ENCODE peak calls at places on chromosome 16, in six cellular contexts. N is adrenal gland, A is Peyer's patch, T is heart left ventricle, Y is uterus, L is body of pancreas. Q is an unnamed sample.
A peak's percentile ranks its signal among the peaks of the same experiment; 100 is the strongest.

GRCh38 chr16:78504391-78504945 is 405.0 kb downstream of the WWOX start:
- DNase-seq in N (peak; percentile 15), A (no peak), T (peak; percentile 48), Y (peak; percentile 72), L (peak; percentile 20), Q (no peak)

GRCh38 chr16:56869513-56870270 is 4.7 kb downstream of the SLC12A3 start:
- DNase-seq in N (no peak), A (no peak), T (no peak), Y (no peak), L (no peak), Q (no peak)

GRCh38 chr16:81632392-81633146 is 146.5 kb upstream of the PLCG2 start:
- DNase-seq in N (peak; percentile 92), A (no peak), T (no peak), Y (no peak), L (no peak), Q (no peak)

GRCh38 chr16:86067516-86067915 is 168.6 kb downstream of the IRF8 start:
- DNase-seq in N (no peak), A (no peak), T (no peak), Y (no peak), L (no peak), Q (no peak)

GRCh38 chr16:85606920-85607319 is 6.2 kb upstream of the GSE1 start:
- DNase-seq in N (no peak), A (no peak), T (no peak), Y (no peak), L (no peak), Q (no peak)

GRCh38 chr16:84180519-84181140 is 6.2 kb downstream of the TAF1C start:
- DNase-seq in N (no peak), A (no peak), T (no peak), Y (no peak), L (no peak), Q (no peak)

GRCh38 chr16:68665501-68665900 is 20.4 kb downstream of the CDH3 start:
- DNase-seq in N (no peak), A (no peak), T (no peak), Y (no peak), L (no peak), Q (no peak)

GRCh38 chr16:85125570-85126382 is 13.5 kb upstream of the CIBAR2 start:
- DNase-seq in N (peak; percentile 59), A (no peak), T (peak; percentile 82), Y (no peak), L (peak; percentile 35), Q (no peak)

GRCh38 chr16:77480671-77481315 is 46.0 kb upstream of the ADAMTS18 start:
- DNase-seq in N (no peak), A (no peak), T (no peak), Y (no peak), L (no peak), Q (no peak)

GRCh38 chr16:80569440-80570105 is 28.8 kb downstream of the DYNLRB2 start:
- DNase-seq in N (no peak), A (no peak), T (no peak), Y (no peak), L (no peak), Q (no peak)

GRCh38 chr16:3523281-3523680 is 22.5 kb downstream of the CLUAP1 start:
- DNase-seq in N (no peak), A (no peak), T (no peak), Y (no peak), L (no peak), Q (no peak)

GRCh38 chr16:11361043-11361442 is 15.8 kb downstream of the RMI2 start:
- DNase-seq in N (no peak), A (no peak), T (no peak), Y (no peak), L (no peak), Q (no peak)

DNA sequence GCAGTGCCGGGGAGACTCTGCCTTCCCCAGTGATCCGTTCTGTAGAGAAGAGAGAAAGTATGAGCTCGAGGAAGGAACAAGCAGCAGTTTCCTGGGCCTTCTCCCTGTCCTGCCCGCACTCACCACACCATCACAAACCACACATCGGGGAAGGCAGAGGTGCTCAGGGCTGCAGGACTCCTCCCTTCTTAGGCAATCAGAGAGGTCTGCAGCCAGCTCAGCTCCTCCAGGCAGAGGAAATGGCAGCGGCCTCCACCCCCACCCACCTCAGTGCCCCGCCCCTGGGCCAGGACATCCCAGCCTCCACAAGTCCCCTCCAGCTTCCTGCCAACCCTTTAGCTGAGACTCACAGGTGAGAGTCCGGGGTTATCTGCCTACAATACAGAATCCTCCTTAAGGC is 2.0 kb downstream of the ZNF319 start:
- DNase-seq in N (no peak), A (peak; percentile 62), T (no peak), Y (no peak), L (no peak), Q (no peak)
- H3K4me3 ChIP-seq in N (no peak overlapping the region), A (no peak overlapping the region), T (no peak overlapping the region), Y (no peak overlapping the region), L (no peak overlapping the region), Q (no peak overlapping the region)

DNA sequence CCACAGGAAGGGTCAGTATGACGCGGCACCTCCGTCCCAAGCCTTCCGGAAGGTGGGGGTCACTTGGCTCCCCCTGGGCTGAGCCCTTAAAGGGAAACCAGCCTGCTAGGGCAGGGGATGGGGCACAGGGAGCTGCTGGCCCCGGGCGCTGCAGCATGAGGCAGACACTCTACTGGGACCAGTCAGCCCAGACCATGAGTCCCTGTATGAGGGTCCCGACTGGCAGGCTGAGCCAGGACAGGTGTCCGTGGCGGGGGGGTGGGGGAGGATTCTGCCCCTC is 43.4 kb upstream of the ZC3H18 start:
- DNase-seq in N (no peak), A (no peak), T (no peak), Y (no peak), L (no peak), Q (no peak)
- TF ChIP-seq POLR2A in N (no peak), A (no peak), T (no peak), Y (no peak), L (no peak), Q (no peak)

GRCh38 chr16:31400191-31400590 is 7.1 kb downstream of the ITGAD start:
- DNase-seq in N (no peak), A (no peak), T (no peak), Y (no peak), L (no peak), Q (no peak)

GRCh38 chr16:31401436-31401835 is 8.3 kb downstream of the ITGAD start:
- DNase-seq in N (no peak), A (no peak), T (no peak), Y (no peak), L (no peak), Q (no peak)

GRCh38 chr16:31402687-31403086 is 9.6 kb downstream of the ITGAD start:
- DNase-seq in N (no peak), A (no peak), T (no peak), Y (no peak), L (no peak), Q (no peak)

GRCh38 chr16:31404353-31405064 is 11.4 kb downstream of the ITGAD start:
- DNase-seq in N (no peak), A (no peak), T (no peak), Y (no peak), L (no peak), Q (no peak)

GRCh38 chr16:31403590-31404352 is 10.6 kb downstream of the ITGAD start:
- DNase-seq in N (no peak), A (no peak), T (no peak), Y (no peak), L (no peak), Q (no peak)
- H3K4me3 ChIP-seq in N (no peak overlapping the region), A (no peak overlapping the region), T (peak overlapping the region; percentile 30), Y (no peak overlapping the region), L (no peak overlapping the region), Q (no peak overlapping the region)

GRCh38 chr16:1056196-1056595 is 16.4 kb upstream of the SSTR5 start:
- DNase-seq in N (no peak), A (no peak), T (no peak), Y (no peak), L (no peak), Q (no peak)

GRCh38 chr16:1053700-1054368 is 18.7 kb upstream of the SSTR5 start:
- DNase-seq in N (no peak), A (no peak), T (no peak), Y (no peak), L (no peak), Q (no peak)

GRCh38 chr16:1052791-1053521 is 19.6 kb upstream of the SSTR5 start:
- DNase-seq in N (no peak), A (no peak), T (no peak), Y (no peak), L (no peak), Q (no peak)

GRCh38 chr16:1055557-1055924 is 17.0 kb upstream of the SSTR5 start:
- DNase-seq in N (no peak), A (no peak), T (no peak), Y (no peak), L (no peak), Q (no peak)

GRCh38 chr16:1054660-1055556 is 17.6 kb upstream of the SSTR5 start:
- DNase-seq in N (peak; percentile 72), A (peak; percentile 76), T (peak; percentile 75), Y (no peak), L (peak; percentile 81), Q (peak; percentile 35)
- TF ChIP-seq POLR2A in N (no peak), A (no peak), T (no peak), Y (no peak), L (no peak), Q (no peak)

GRCh38 chr16:50427107-50427506 is 58.3 kb upstream of the BRD7 start:
- DNase-seq in N (no peak), A (no peak), T (no peak), Y (no peak), L (no peak), Q (no peak)

GRCh38 chr16:50419116-50419515 is 50.3 kb upstream of the BRD7 start:
- DNase-seq in N (no peak), A (no peak), T (no peak), Y (no peak), L (no peak), Q (no peak)

GRCh38 chr16:50425648-50426047 is 56.9 kb upstream of the BRD7 start:
- DNase-seq in N (no peak), A (no peak), T (no peak), Y (no peak), L (no peak), Q (no peak)

GRCh38 chr16:50425044-50425443 is 56.3 kb upstream of the BRD7 start:
- DNase-seq in N (no peak), A (no peak), T (no peak), Y (no peak), L (no peak), Q (no peak)

DNA sequence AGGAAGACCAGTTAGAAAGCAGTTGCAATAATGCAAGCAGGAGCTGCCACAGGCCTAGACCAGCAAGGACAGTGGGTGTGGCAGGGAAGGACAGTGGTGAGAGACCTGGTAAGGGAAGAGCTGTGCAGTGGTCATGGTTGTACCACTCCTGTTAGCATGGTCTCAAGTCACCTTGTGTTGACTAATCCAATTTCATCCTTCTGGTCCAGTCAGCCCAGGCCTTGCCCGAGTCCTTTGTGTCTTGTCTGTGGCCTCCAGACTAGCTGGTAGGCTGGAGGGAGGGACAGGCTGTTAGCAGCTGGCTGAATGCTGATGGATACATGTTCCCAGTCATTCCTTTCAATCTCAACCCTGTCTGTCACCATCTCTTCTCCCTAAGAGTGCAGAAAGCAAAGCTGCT is 54.1 kb upstream of the BRD7 start:
- DNase-seq in N (no peak), A (no peak), T (no peak), Y (no peak), L (no peak), Q (no peak)
- H3K4me3 ChIP-seq in N (no peak overlapping the region), A (no peak overlapping the region), T (no peak overlapping the region), Y (no peak overlapping the region), L (no peak overlapping the region), Q (no peak overlapping the region)

GRCh38 chr16:67521095-67521804 is 7.4 kb upstream of the RIPOR1 start:
- DNase-seq in N (peak; percentile 98), A (peak; percentile 97), T (peak; percentile 95), Y (peak; percentile 96), L (peak; percentile 97), Q (peak; percentile 96)
- TF ChIP-seq POLR2A in N (peak; percentile 64), A (peak; percentile 32), T (no peak), Y (peak; percentile 46), L (no peak), Q (peak; percentile 63)